ENCODE peak calls at places on chromosomes 5 and 9, in nine cellular contexts. H is effector CD4-positive, alpha-beta T cell; E is activated T-helper 2 cell treated with anti-CD3 and anti-CD28 coated beads, Interferon-gamma antibody, Interleukin-2, Interleukin-4, amounts not matched to agents 10 μg/mL and 5 μg/mL and 100 μg/mL, durations not matched to agents 14 hours and 24 hours and 36 hours; I is EL; B is GM10248; O is substantia nigra; Z is amniotic stem cell; F is NCI-H2029 treated with DMSO at 0.1 percent for 48 hours; C is neuronal stem cell. G is an unnamed sample.

GRCh38 chr9:122138560-122139268 is 20.9 kb downstream of the NDUFA8 start:
- DNase-seq in H (no peak), E (no peak), I (no peak), B (no peak), O (no peak), Z (no peak), F (no peak), C (no peak), G (no peak)

GRCh38 chr9:130159057-130159456 is 13.1 kb upstream of the NCS1 start:
- DNase-seq in H (no peak), E (no peak), I (no peak), B (no peak), O (no peak), Z (no peak), F (no peak), C (no peak), G (no peak)

GRCh38 chr5:6704361-6704851 is 8.8 kb upstream of the TENT4A start:
- DNase-seq in H (no peak), E (no peak), I (peak), B (no peak), O (no peak), Z (peak), F (no peak), C (no peak), G (peak)

GRCh38 chr9:124960409-124960752 is 19.5 kb upstream of the GOLGA1 start:
- DNase-seq in H (no peak), E (no peak), I (no peak), B (no peak), O (no peak), Z (no peak), F (no peak), C (no peak), G (no peak)

GRCh38 chr9:128159784-128160602 is at the start of gene BBLN:
- DNase-seq in H (peak), E (peak), I (peak), B (peak), O (peak), Z (peak), F (peak), C (peak), G (peak)

GRCh38 chr5:179255527-179256228 is 89.6 kb downstream of the ADAMTS2 start:
- DNase-seq in H (no peak), E (no peak), I (no peak), B (no peak), O (no peak), Z (no peak), F (no peak), C (no peak), G (no peak)

GRCh38 chr5:4576161-4576748 is 563.9 kb upstream of the ADAMTS16 start:
- DNase-seq in H (no peak), E (no peak), I (no peak), B (no peak), O (no peak), Z (no peak), F (no peak), C (no peak), G (no peak)

GRCh38 chr5:37918420-37918819 is 78.6 kb upstream of the GDNF start:
- DNase-seq in H (no peak), E (no peak), I (no peak), B (no peak), O (no peak), Z (no peak), F (no peak), C (no peak), G (no peak)

GRCh38 chr5:170470275-170470674 is 33.5 kb upstream of the KCNIP1 start:
- DNase-seq in H (no peak), E (no peak), I (no peak), B (no peak), O (no peak), Z (no peak), F (no peak), C (no peak), G (no peak)

GRCh38 chr9:127876026-127876763 is 1.3 kb downstream of the AK1 start:
- DNase-seq in H (no peak), E (no peak), I (no peak), B (no peak), O (no peak), Z (no peak), F (no peak), C (no peak), G (no peak)

GRCh38 chr9:71754151-71754550 is 14.2 kb downstream of the CEMIP2 start:
- DNase-seq in H (no peak), E (no peak), I (no peak), B (no peak), O (no peak), Z (no peak), F (no peak), C (no peak), G (no peak)

GRCh38 chr9:102714184-102714583 is 280.9 kb upstream of the CYLC2 start:
- DNase-seq in H (no peak), E (no peak), I (no peak), B (no peak), O (no peak), Z (no peak), F (no peak), C (no peak), G (no peak)

GRCh38 chr9:128689820-128690683 is 1.0 kb downstream of the SET start:
- DNase-seq in H (peak), E (peak), I (peak), B (peak), O (peak), Z (no peak), F (peak), C (peak), G (peak)

GRCh38 chr9:38339496-38339895 is 53.0 kb upstream of the ALDH1B1 start:
- DNase-seq in H (no peak), E (no peak), I (peak), B (no peak), O (no peak), Z (no peak), F (no peak), C (no peak), G (no peak)

GRCh38 chr9:70470050-70471015 is 55.9 kb upstream of the KLF9 start:
- DNase-seq in H (no peak), E (no peak), I (no peak), B (no peak), O (no peak), Z (no peak), F (no peak), C (no peak), G (peak)

GRCh38 chr5:151924564-151925395 is at the start of gene GLRA1:
- DNase-seq in H (peak), E (peak), I (peak), B (peak), O (peak), Z (no peak), F (no peak), C (peak), G (peak)

GRCh38 chr5:96259211-96259772 is 173.8 kb downstream of the PCSK1 start:
- DNase-seq in H (no peak), E (no peak), I (peak), B (no peak), O (no peak), Z (no peak), F (no peak), C (no peak), G (no peak)

G was measured in left colon.